ENCODE peak calls at places on chromosome 1, in five cellular contexts. V is RWPE2; D is CD8-positive, alpha-beta T cell; I is testis; P is A673. U is an unnamed sample.

GRCh38 chr1:33455537-33456301 is 16.7 kb upstream of the ZSCAN20 start:
- DNase-seq in V (no peak), D (peak; percentile 9), I (peak; percentile 60), P (peak; percentile 87), U (peak; percentile 82)

GRCh38 chr1:160006312-160006940 is 25.4 kb downstream of the PIGM start:
- DNase-seq in V (peak; percentile 76), D (peak; percentile 63), I (peak; percentile 80), P (peak; percentile 74), U (peak; percentile 83)

GRCh38 chr1:172172267-172172880 is 248.1 kb upstream of the C1orf105 start:
- DNase-seq in V (no peak), D (no peak), I (no peak), P (no peak), U (no peak)

GRCh38 chr1:246332078-246332477 is 175.0 kb downstream of the SMYD3 start:
- DNase-seq in V (no peak), D (no peak), I (no peak), P (no peak), U (no peak)

GRCh38 chr1:20439282-20439681 is 46.7 kb downstream of the CAMK2N1 start:
- DNase-seq in V (no peak), D (no peak), I (no peak), P (no peak), U (peak; percentile 68)

GRCh38 chr1:22654692-22655091 is 1.7 kb downstream of the C1QB start:
- DNase-seq in V (no peak), D (no peak), I (no peak), P (no peak), U (peak; percentile 62)

GRCh38 chr1:229855999-229856650 is 210.9 kb upstream of the GALNT2 start:
- DNase-seq in V (no peak), D (peak; percentile 11), I (no peak), P (no peak), U (no peak)

GRCh38 chr1:109611308-109611950 is 8.0 kb downstream of the GNAT2 start:
- DNase-seq in V (no peak), D (no peak), I (no peak), P (no peak), U (no peak)

DNA sequence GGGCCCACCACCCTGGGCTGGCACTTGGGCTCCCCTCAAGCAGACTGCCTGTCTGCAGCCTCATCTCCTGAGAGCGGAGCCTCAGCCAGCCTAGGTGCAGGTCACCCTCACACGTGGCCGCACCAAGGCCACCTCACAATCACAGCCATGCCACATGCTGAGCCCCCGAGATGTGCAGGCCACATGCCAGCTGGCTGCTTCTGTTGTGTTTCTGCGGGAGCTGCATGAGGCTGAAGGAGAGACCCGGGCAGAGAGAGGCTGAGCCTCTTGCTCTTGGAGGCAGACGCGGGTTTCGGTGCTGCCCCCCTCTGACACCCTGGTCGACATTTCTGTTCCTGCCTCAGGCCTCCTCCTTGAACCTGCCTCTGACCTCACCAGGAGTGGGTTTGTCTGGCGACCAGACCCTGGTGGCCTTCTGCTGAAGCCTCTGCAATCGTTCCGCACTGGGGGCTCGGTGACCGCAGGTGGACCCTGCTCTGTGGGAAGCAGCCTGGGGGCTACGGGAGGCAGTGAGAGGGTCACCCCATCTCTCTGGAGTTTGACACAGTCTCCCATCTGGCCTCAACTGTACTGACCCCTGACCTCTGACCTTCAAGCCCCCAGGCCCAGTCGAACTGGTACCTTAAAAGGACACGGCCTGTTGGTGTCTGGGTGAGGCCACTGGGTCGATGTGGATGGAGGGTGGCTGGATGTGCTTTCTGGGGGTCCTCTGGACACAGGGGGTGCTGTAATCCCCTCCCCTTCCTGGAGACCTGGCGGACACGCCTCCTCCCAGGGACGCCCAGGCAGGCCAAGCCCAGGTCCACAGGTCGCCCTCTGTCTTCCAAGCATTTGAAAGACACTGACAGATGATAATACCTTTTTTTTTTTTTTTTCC is 13.0 kb upstream of the C1orf174 start:
- DNase-seq in V (no peak), D (no peak), I (peak; percentile 12), P (no peak), U (peak; percentile 27)
- H3K27ac ChIP-seq in V (no peak overlapping the region), D (no peak overlapping the region), I (no peak overlapping the region), P (no peak overlapping the region), U (no peak overlapping the region)

GRCh38 chr1:1006305-1007159 is 6.6 kb upstream of the HES4 start:
- DNase-seq in V (peak; percentile 74), D (no peak), I (no peak), P (no peak), U (peak; percentile 50)

GRCh38 chr1:1004420-1004779 is 4.5 kb upstream of the HES4 start:
- DNase-seq in V (peak; percentile 55), D (no peak), I (no peak), P (no peak), U (no peak)

GRCh38 chr1:1003618-1004419 is 3.9 kb upstream of the HES4 start:
- DNase-seq in V (peak; percentile 29), D (no peak), I (no peak), P (no peak), U (no peak)

GRCh38 chr1:1004780-1005697 is 5.1 kb upstream of the HES4 start:
- DNase-seq in V (peak; percentile 33), D (no peak), I (peak; percentile 55), P (no peak), U (peak; percentile 76)

GRCh38 chr1:1005774-1006304 is 5.9 kb upstream of the HES4 start:
- DNase-seq in V (no peak), D (no peak), I (no peak), P (no peak), U (no peak)
- H3K27me3 ChIP-seq in V (no peaks in the 10 kb centered on the region), D (peaks cover 37% of the 10 kb centered on the region), I (no peaks in the 10 kb centered on the region), P (no peaks in the 10 kb centered on the region), U (peaks cover 4% of the 10 kb centered on the region)

GRCh38 chr1:39268112-39268581 is 63.7 kb downstream of the MACF1 start:
- DNase-seq in V (no peak), D (no peak), I (peak; percentile 63), P (peak; percentile 43), U (peak; percentile 72)

GRCh38 chr1:39268906-39269305 is 64.4 kb downstream of the MACF1 start:
- DNase-seq in V (no peak), D (no peak), I (no peak), P (no peak), U (peak; percentile 93)

GRCh38 chr1:39269349-39269748 is 64.9 kb downstream of the MACF1 start:
- DNase-seq in V (no peak), D (no peak), I (no peak), P (no peak), U (no peak)

GRCh38 chr1:39270368-39270767 is 65.9 kb downstream of the MACF1 start:
- DNase-seq in V (no peak), D (no peak), I (no peak), P (no peak), U (peak; percentile 67)

DNA sequence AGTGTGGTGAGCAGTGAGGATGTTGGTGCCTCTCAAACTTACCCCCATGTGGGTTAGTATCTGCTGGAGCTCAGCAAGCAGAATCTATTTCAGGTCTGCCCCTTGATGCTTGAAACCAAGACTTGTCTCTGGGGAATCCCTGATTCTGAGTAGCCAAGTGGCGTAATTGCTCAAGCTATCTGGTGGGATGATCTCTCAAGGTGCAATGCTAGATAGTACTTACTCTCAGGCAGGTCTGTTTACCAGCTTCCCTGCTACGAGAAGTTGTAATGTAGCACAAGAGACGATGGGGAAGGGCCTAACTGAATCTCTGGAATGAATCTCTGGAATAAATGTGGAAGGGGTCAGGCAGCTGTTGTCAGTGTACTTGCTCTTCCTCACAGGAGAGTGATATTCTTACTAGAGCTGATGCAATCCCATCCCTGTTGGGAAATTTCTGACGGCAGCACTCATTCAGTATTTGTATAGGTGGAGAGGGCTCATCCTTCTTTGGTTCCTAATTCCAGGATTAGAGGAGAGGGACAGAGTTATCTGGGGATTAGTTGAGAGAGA is 65.4 kb downstream of the MACF1 start:
- DNase-seq in V (no peak), D (no peak), I (no peak), P (no peak), U (peak; percentile 76)
- H3K27ac ChIP-seq in V (no peak overlapping the region), D (no peak overlapping the region), I (no peak overlapping the region), P (peak overlapping the region; percentile 29), U (no peak overlapping the region)

GRCh38 chr1:165345502-165345901 is 11.0 kb downstream of the LMX1A start:
- DNase-seq in V (no peak), D (no peak), I (no peak), P (no peak), U (no peak)
- H3K27me3 ChIP-seq in V (peaks cover 51% of the 10 kb centered on the region), D (no peaks in the 10 kb centered on the region), I (no peaks in the 10 kb centered on the region), P (peaks cover 62% of the 10 kb centered on the region), U (no peaks in the 10 kb centered on the region)

GRCh38 chr1:94792876-94793605 is 27.1 kb upstream of the SLC44A3 start:
- DNase-seq in V (no peak), D (no peak), I (no peak), P (no peak), U (no peak)
- H3K27ac ChIP-seq in V (peak overlapping the region; percentile 75), D (no peak overlapping the region), I (peak overlapping the region; percentile 83), P (no peak overlapping the region), U (no peak overlapping the region)

GRCh38 chr1:11579506-11579905 is 74.7 kb downstream of the FBXO2 start:
- DNase-seq in V (no peak), D (no peak), I (no peak), P (no peak), U (no peak)
- H3K27me3 ChIP-seq in V (no peaks in the 10 kb centered on the region), D (no peaks in the 10 kb centered on the region), I (no peaks in the 10 kb centered on the region), P (peaks cover 55% of the 10 kb centered on the region), U (no peaks in the 10 kb centered on the region)

GRCh38 chr1:6350416-6351088 is 43.0 kb downstream of the ACOT7 start:
- DNase-seq in V (peak; percentile 92), D (no peak), I (peak; percentile 87), P (no peak), U (no peak)
- H3K27ac ChIP-seq in V (peak overlapping the region; percentile 64), D (no peak overlapping the region), I (no peak overlapping the region), P (no peak overlapping the region), U (no peak overlapping the region)

U was measured in mesendoderm.